ENCODE peak calls at places on chromosome 2, in eight cellular contexts. C is heart right ventricle, F is mesenteric fat pad, J is omental fat pad, L is OCI-M1, O is stomach, V is iris pigment epithelial cell, P is lower leg skin. Y is an unnamed sample.

GRCh38 chr2:22449676-22450075 is 935.3 kb upstream of the KLHL29 start:
- DNase-seq in C (no peak), F (no peak), J (no peak), L (no peak), O (no peak), V (no peak), P (no peak), Y (no peak)

GRCh38 chr2:177796644-177797415 is 275.7 kb downstream of the PDE11A start:
- DNase-seq in C (no peak), F (no peak), J (no peak), L (no peak), O (no peak), V (no peak), P (no peak), Y (no peak)

GRCh38 chr2:21231985-21232384 is 108.2 kb downstream of the TDRD15 start:
- DNase-seq in C (no peak), F (no peak), J (no peak), L (peak), O (no peak), V (no peak), P (no peak), Y (no peak)

GRCh38 chr2:70688427-70688826 is 79.6 kb downstream of the ADD2 start:
- DNase-seq in C (no peak), F (no peak), J (no peak), L (no peak), O (no peak), V (no peak), P (peak), Y (no peak)

GRCh38 chr2:10017313-10017941 is 25.9 kb upstream of the KLF11 start:
- DNase-seq in C (no peak), F (no peak), J (no peak), L (no peak), O (no peak), V (no peak), P (no peak), Y (no peak)

GRCh38 chr2:161420406-161421025 is 4.4 kb downstream of the TBR1 start:
- DNase-seq in C (no peak), F (no peak), J (no peak), L (no peak), O (no peak), V (no peak), P (no peak), Y (no peak)

GRCh38 chr2:221289389-221289788 is 282.7 kb downstream of the EPHA4 start:
- DNase-seq in C (no peak), F (no peak), J (no peak), L (no peak), O (no peak), V (no peak), P (no peak), Y (no peak)

GRCh38 chr2:169395821-169396374 is 33.6 kb upstream of the LRP2 start:
- DNase-seq in C (no peak), F (no peak), J (no peak), L (no peak), O (no peak), V (no peak), P (no peak), Y (no peak)

GRCh38 chr2:234826676-234827075 is 125.1 kb upstream of the SH3BP4 start:
- DNase-seq in C (no peak), F (no peak), J (no peak), L (no peak), O (no peak), V (no peak), P (no peak), Y (no peak)

GRCh38 chr2:8767324-8767723 is 70.1 kb downstream of the KIDINS220 start:
- DNase-seq in C (no peak), F (no peak), J (no peak), L (no peak), O (no peak), V (no peak), P (no peak), Y (no peak)

Y was measured in kidney tubule cell.